ENCODE peak calls at places on chromosomes 11 and 22, in five cellular contexts. Z is activated CD8-positive, alpha-beta memory T cell treated with anti-CD3 and anti-CD28 coated beads for 4 hours; K is NCI-H1436 treated with DMSO at 0.1 percent for 48 hours; V is GM13977; D is AG08395. U is an unnamed sample.

GRCh38 chr11:75576445-75577049 is 14.5 kb downstream of the SERPINH1 start:
- DNase-seq in Z (no peak), K (no peak), V (peak), D (peak), U (no peak)

GRCh38 chr22:19568337-19569311 is 44.4 kb upstream of the CLDN5 start:
- DNase-seq in Z (no peak), K (no peak), V (no peak), D (peak), U (no peak)

GRCh38 chr22:38788417-38788816 is 5.5 kb downstream of the DNAL4 start:
- DNase-seq in Z (no peak), K (no peak), V (no peak), D (peak), U (no peak)

GRCh38 chr11:43489869-43490465 is 131.2 kb downstream of the TTC17 start:
- DNase-seq in Z (no peak), K (no peak), V (no peak), D (no peak), U (no peak)

GRCh38 chr11:110991621-110992355 is 253.7 kb upstream of the POU2AF2 start:
- DNase-seq in Z (no peak), K (no peak), V (no peak), D (peak), U (no peak)

GRCh38 chr11:92556435-92556834 is 331.8 kb downstream of the FAT3 start:
- DNase-seq in Z (no peak), K (no peak), V (no peak), D (no peak), U (no peak)

GRCh38 chr11:60064115-60064514 is 7.7 kb downstream of the MS4A3 start:
- DNase-seq in Z (no peak), K (no peak), V (no peak), D (no peak), U (no peak)

GRCh38 chr11:63614136-63614664 is at the start of gene PLAAT3:
- DNase-seq in Z (no peak), K (no peak), V (peak), D (peak), U (peak)

GRCh38 chr11:87180743-87181142 is 143.0 kb downstream of the TMEM135 start:
- DNase-seq in Z (no peak), K (no peak), V (no peak), D (peak), U (no peak)

GRCh38 chr11:69057236-69057635 is 8.5 kb downstream of the TPCN2 start:
- DNase-seq in Z (no peak), K (no peak), V (no peak), D (no peak), U (no peak)

GRCh38 chr22:49351761-49352221 is 475.9 kb downstream of the BRD1 start:
- DNase-seq in Z (no peak), K (no peak), V (no peak), D (no peak), U (no peak)

GRCh38 chr11:29271616-29272015 is 745.2 kb downstream of the KCNA4 start:
- DNase-seq in Z (no peak), K (no peak), V (no peak), D (no peak), U (no peak)

GRCh38 chr11:81237139-81237538 is 1496.5 kb downstream of the FAM181B start:
- DNase-seq in Z (no peak), K (no peak), V (peak), D (no peak), U (peak)

GRCh38 chr22:49964493-49965290 is 4.1 kb downstream of the PIM3 start:
- DNase-seq in Z (no peak), K (no peak), V (no peak), D (no peak), U (no peak)

GRCh38 chr11:76767659-76768058 is 15.5 kb upstream of the TSKU start:
- DNase-seq in Z (no peak), K (no peak), V (no peak), D (no peak), U (no peak)

GRCh38 chr22:47884200-47884599 is 1121.8 kb downstream of the TBC1D22A start:
- DNase-seq in Z (no peak), K (no peak), V (no peak), D (no peak), U (no peak)

GRCh38 chr22:20567993-20568417 is 60.6 kb downstream of the MED15 start:
- DNase-seq in Z (no peak), K (no peak), V (no peak), D (peak), U (no peak)

GRCh38 chr11:70662691-70663098 is 264.4 kb downstream of the CTTN start:
- DNase-seq in Z (no peak), K (no peak), V (no peak), D (no peak), U (no peak)

GRCh38 chr11:118398797-118399564 is 2.4 kb upstream of the ATP5MG start:
- DNase-seq in Z (no peak), K (no peak), V (peak), D (no peak), U (no peak)

GRCh38 chr11:1863352-1864215 is 10.7 kb downstream of the LSP1 start:
- DNase-seq in Z (no peak), K (no peak), V (no peak), D (peak), U (no peak)

GRCh38 chr11:33000181-33000580 is 15.5 kb upstream of the DEPDC7 start:
- DNase-seq in Z (no peak), K (no peak), V (no peak), D (peak), U (no peak)

GRCh38 chr22:19970031-19970478 is 28.4 kb upstream of the TXNRD2 start:
- DNase-seq in Z (no peak), K (no peak), V (no peak), D (no peak), U (no peak)

GRCh38 chr22:20549232-20549841 is 41.9 kb downstream of the MED15 start:
- DNase-seq in Z (no peak), K (no peak), V (no peak), D (peak), U (no peak)

GRCh38 chr11:104164028-104164520 is at the start of gene PDGFD:
- DNase-seq in Z (peak), K (no peak), V (peak), D (peak), U (peak)

U was measured in NCI-H1930.